ENCODE peak calls at places on chromosomes 2 and 18, in five cellular contexts. One of them, this sample, is unnamed.

GRCh38 chr2:28225472-28225915 is 167.2 kb upstream of the FOSL2 start:
- DNase-seq in HepG2: no peak
- DNase-seq in K562: no peak
- DNase-seq in A549: no peak
- DNase-seq in endothelial cell of umbilical vein: no peak
- DNase-seq in this sample: no peak

GRCh38 chr2:116162395-116162794 is 1652.1 kb upstream of the DDX18 start:
- DNase-seq in HepG2: no peak
- DNase-seq in K562: no peak
- DNase-seq in A549: no peak
- DNase-seq in endothelial cell of umbilical vein: no peak
- DNase-seq in this sample: no peak

GRCh38 chr18:29154196-29154757 is 977.3 kb upstream of the CDH2 start:
- DNase-seq in HepG2: no peak
- DNase-seq in K562: no peak
- DNase-seq in A549: no peak
- DNase-seq in endothelial cell of umbilical vein: no peak
- DNase-seq in this sample: no peak

GRCh38 chr18:2173464-2173863 is 397.8 kb downstream of the METTL4 start:
- DNase-seq in HepG2: no peak
- DNase-seq in K562: no peak
- DNase-seq in A549: no peak
- DNase-seq in endothelial cell of umbilical vein: peak
- DNase-seq in this sample: peak

GRCh38 chr18:61556316-61556715 is 223.1 kb downstream of the CDH20 start:
- DNase-seq in HepG2: no peak
- DNase-seq in K562: no peak
- DNase-seq in A549: no peak
- DNase-seq in endothelial cell of umbilical vein: no peak
- DNase-seq in this sample: no peak

GRCh38 chr18:29164993-29165599 is 988.2 kb upstream of the CDH2 start:
- DNase-seq in HepG2: peak
- DNase-seq in K562: no peak
- DNase-seq in A549: peak
- DNase-seq in endothelial cell of umbilical vein: peak
- DNase-seq in this sample: no peak

GRCh38 chr2:114714316-114714715 is 271.9 kb downstream of the DPP10 start:
- DNase-seq in HepG2: no peak
- DNase-seq in K562: no peak
- DNase-seq in A549: no peak
- DNase-seq in endothelial cell of umbilical vein: no peak
- DNase-seq in this sample: no peak

GRCh38 chr18:6058941-6059340 is 163.6 kb upstream of the TMEM200C start:
- DNase-seq in HepG2: peak
- DNase-seq in K562: no peak
- DNase-seq in A549: no peak
- DNase-seq in endothelial cell of umbilical vein: no peak
- DNase-seq in this sample: no peak

GRCh38 chr18:48539406-48540328 is 836 bp downstream of the CTIF start:
- DNase-seq in HepG2: no peak
- DNase-seq in K562: peak
- DNase-seq in A549: peak
- DNase-seq in endothelial cell of umbilical vein: peak
- DNase-seq in this sample: peak

GRCh38 chr2:62343636-62344349 is 147.9 kb downstream of the B3GNT2 start:
- DNase-seq in HepG2: no peak
- DNase-seq in K562: no peak
- DNase-seq in A549: no peak
- DNase-seq in endothelial cell of umbilical vein: no peak
- DNase-seq in this sample: no peak

GRCh38 chr2:50614056-50614455 is 417.9 kb downstream of the NRXN1 start:
- DNase-seq in HepG2: no peak
- DNase-seq in K562: no peak
- DNase-seq in A549: no peak
- DNase-seq in endothelial cell of umbilical vein: no peak
- DNase-seq in this sample: no peak

GRCh38 chr2:164495491-164496223 is 125.6 kb downstream of the GRB14 start:
- DNase-seq in HepG2: peak
- DNase-seq in K562: no peak
- DNase-seq in A549: peak
- DNase-seq in endothelial cell of umbilical vein: peak
- DNase-seq in this sample: peak

GRCh38 chr18:44841221-44841620 is 160.5 kb downstream of the SETBP1 start:
- DNase-seq in HepG2: no peak
- DNase-seq in K562: no peak
- DNase-seq in A549: no peak
- DNase-seq in endothelial cell of umbilical vein: no peak
- DNase-seq in this sample: no peak

GRCh38 chr2:212892193-212892592 is 259.2 kb downstream of the IKZF2 start:
- DNase-seq in HepG2: peak
- DNase-seq in K562: no peak
- DNase-seq in A549: no peak
- DNase-seq in endothelial cell of umbilical vein: peak
- DNase-seq in this sample: peak

GRCh38 chr2:105361132-105361889 is 24.0 kb downstream of the C2orf49 start:
- DNase-seq in HepG2: no peak
- DNase-seq in K562: no peak
- DNase-seq in A549: no peak
- DNase-seq in endothelial cell of umbilical vein: no peak
- DNase-seq in this sample: no peak

GRCh38 chr2:153543639-153544071 is 65.1 kb upstream of the RPRM start:
- DNase-seq in HepG2: no peak
- DNase-seq in K562: no peak
- DNase-seq in A549: no peak
- DNase-seq in endothelial cell of umbilical vein: no peak
- DNase-seq in this sample: no peak

GRCh38 chr18:40752336-40752735 is 1202.7 kb upstream of the PIK3C3 start:
- DNase-seq in HepG2: no peak
- DNase-seq in K562: no peak
- DNase-seq in A549: no peak
- DNase-seq in endothelial cell of umbilical vein: no peak
- DNase-seq in this sample: no peak
- TF ChIP-seq MYC in HepG2: no peak
- TF ChIP-seq MYC in K562: no peak
- TF ChIP-seq MYC in A549: no peak
- TF ChIP-seq MYC in endothelial cell of umbilical vein: no peak
- TF ChIP-seq MYC in this sample: no peak

GRCh38 chr2:181357979-181358378 is 99.2 kb upstream of the ITGA4 start:
- DNase-seq in HepG2: no peak
- DNase-seq in K562: no peak
- DNase-seq in A549: no peak
- DNase-seq in endothelial cell of umbilical vein: no peak
- DNase-seq in this sample: no peak

GRCh38 chr2:181356526-181356925 is 100.7 kb upstream of the ITGA4 start:
- DNase-seq in HepG2: no peak
- DNase-seq in K562: no peak
- DNase-seq in A549: no peak
- DNase-seq in endothelial cell of umbilical vein: no peak
- DNase-seq in this sample: no peak

GRCh38 chr2:181352158-181352557 is 105.0 kb upstream of the ITGA4 start:
- DNase-seq in HepG2: no peak
- DNase-seq in K562: no peak
- DNase-seq in A549: no peak
- DNase-seq in endothelial cell of umbilical vein: no peak
- DNase-seq in this sample: peak

DNA sequence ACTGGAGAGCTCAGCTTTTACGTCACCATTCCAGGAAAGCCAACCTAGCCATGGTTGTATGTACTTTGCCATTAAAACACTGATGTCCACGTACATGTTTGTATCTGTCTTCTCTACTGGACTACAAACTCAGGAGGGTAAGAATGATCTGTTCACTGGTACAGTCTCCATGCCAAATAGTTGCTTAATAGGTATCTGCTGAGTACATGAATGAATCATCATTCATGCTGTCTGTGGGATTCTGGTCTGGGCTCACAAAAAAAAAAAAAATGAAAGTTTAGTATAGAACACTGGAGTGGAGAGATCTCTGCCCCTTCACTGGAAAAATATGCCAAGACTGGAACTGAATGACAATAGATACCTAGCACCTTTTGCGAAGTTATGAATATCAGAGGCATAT is 102.6 kb upstream of the ITGA4 start:
- DNase-seq in HepG2: no peak
- DNase-seq in K562: no peak
- DNase-seq in A549: peak
- DNase-seq in endothelial cell of umbilical vein: no peak
- DNase-seq in this sample: peak
- H3K4me3 ChIP-seq in HepG2: no peak
- H3K4me3 ChIP-seq in K562: no peak
- H3K4me3 ChIP-seq in A549: no peak
- H3K4me3 ChIP-seq in endothelial cell of umbilical vein: no peak
- H3K4me3 ChIP-seq in this sample: no peak

GRCh38 chr18:21745234-21745633 is 4.6 kb downstream of the MIB1 start:
- DNase-seq in HepG2: no peak
- DNase-seq in K562: no peak
- DNase-seq in A549: no peak
- DNase-seq in endothelial cell of umbilical vein: no peak
- DNase-seq in this sample: peak
- TF ChIP-seq CTCF in HepG2: no peak
- TF ChIP-seq CTCF in K562: peak
- TF ChIP-seq CTCF in A549: no peak
- TF ChIP-seq CTCF in endothelial cell of umbilical vein: no peak
- TF ChIP-seq CTCF in this sample: no peak

GRCh38 chr18:24188120-24188519 is 49.3 kb downstream of the CABYR start:
- DNase-seq in HepG2: no peak
- DNase-seq in K562: no peak
- DNase-seq in A549: no peak
- DNase-seq in endothelial cell of umbilical vein: no peak
- DNase-seq in this sample: no peak

GRCh38 chr18:24189007-24189528 is 50.2 kb downstream of the CABYR start:
- DNase-seq in HepG2: no peak
- DNase-seq in K562: no peak
- DNase-seq in A549: no peak
- DNase-seq in endothelial cell of umbilical vein: no peak
- DNase-seq in this sample: peak

GRCh38 chr18:24190590-24190989 is 51.7 kb downstream of the CABYR start:
- DNase-seq in HepG2: no peak
- DNase-seq in K562: no peak
- DNase-seq in A549: no peak
- DNase-seq in endothelial cell of umbilical vein: no peak
- DNase-seq in this sample: no peak

GRCh38 chr18:24187689-24188088 is 48.8 kb downstream of the CABYR start:
- DNase-seq in HepG2: no peak
- DNase-seq in K562: no peak
- DNase-seq in A549: no peak
- DNase-seq in endothelial cell of umbilical vein: no peak
- DNase-seq in this sample: no peak

GRCh38 chr18:24189664-24190346 is 50.9 kb downstream of the CABYR start:
- DNase-seq in HepG2: no peak
- DNase-seq in K562: no peak
- DNase-seq in A549: no peak
- DNase-seq in endothelial cell of umbilical vein: no peak
- DNase-seq in this sample: no peak
- TF ChIP-seq MYC in HepG2: no peak
- TF ChIP-seq MYC in K562: no peak
- TF ChIP-seq MYC in A549: no peak
- TF ChIP-seq MYC in endothelial cell of umbilical vein: no peak
- TF ChIP-seq MYC in this sample: no peak

DNA sequence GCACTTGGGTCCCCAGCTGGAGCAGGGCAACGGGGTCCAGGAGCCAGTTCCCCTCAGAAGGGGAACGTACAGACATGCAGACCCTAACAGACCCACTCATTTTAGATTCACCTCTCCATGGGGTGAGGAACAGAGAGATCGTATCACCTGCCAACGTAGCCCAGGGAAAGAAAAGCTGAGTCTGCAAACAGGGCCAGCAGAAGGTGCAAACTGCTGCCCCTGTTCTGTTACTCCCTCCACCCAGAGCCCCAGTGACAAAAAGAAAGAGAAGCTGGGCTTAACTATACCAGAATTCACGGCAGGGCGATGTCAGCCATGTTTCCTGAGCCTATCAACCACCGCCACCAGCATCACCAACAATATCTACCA is 817 bp upstream of the HS1BP3 start:
- DNase-seq in HepG2: no peak
- DNase-seq in K562: no peak
- DNase-seq in A549: no peak
- DNase-seq in endothelial cell of umbilical vein: no peak
- DNase-seq in this sample: no peak
- H3K4me3 ChIP-seq in HepG2: peak
- H3K4me3 ChIP-seq in K562: peak
- H3K4me3 ChIP-seq in A549: peak
- H3K4me3 ChIP-seq in endothelial cell of umbilical vein: no peak
- H3K4me3 ChIP-seq in this sample: no peak

DNA sequence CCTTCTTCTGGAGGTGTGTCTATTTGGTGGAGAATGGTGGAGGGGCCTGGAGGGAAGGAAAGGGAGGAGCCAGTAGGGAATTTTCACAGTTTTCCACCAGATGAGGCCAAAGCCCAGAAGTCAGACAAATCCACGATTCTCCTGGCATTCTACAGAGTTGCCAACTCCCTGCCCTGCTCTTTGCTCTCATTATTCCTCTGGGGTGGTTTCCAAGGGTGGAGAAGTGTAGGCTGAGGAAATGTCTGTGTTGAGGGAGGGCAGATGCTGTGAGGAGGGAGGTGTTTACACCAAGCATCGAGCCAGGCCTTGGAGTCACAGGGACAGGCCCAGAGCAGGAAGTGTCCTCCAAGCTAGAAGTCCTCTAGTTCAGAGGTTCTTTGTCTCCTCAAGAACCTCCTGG is 124.1 kb upstream of the LGALSL start:
- DNase-seq in HepG2: no peak
- DNase-seq in K562: no peak
- DNase-seq in A549: no peak
- DNase-seq in endothelial cell of umbilical vein: peak
- DNase-seq in this sample: no peak
- TF ChIP-seq CTCF in HepG2: no peak
- TF ChIP-seq CTCF in K562: no peak
- TF ChIP-seq CTCF in A549: no peak
- TF ChIP-seq CTCF in endothelial cell of umbilical vein: no peak
- TF ChIP-seq CTCF in this sample: no peak

DNA sequence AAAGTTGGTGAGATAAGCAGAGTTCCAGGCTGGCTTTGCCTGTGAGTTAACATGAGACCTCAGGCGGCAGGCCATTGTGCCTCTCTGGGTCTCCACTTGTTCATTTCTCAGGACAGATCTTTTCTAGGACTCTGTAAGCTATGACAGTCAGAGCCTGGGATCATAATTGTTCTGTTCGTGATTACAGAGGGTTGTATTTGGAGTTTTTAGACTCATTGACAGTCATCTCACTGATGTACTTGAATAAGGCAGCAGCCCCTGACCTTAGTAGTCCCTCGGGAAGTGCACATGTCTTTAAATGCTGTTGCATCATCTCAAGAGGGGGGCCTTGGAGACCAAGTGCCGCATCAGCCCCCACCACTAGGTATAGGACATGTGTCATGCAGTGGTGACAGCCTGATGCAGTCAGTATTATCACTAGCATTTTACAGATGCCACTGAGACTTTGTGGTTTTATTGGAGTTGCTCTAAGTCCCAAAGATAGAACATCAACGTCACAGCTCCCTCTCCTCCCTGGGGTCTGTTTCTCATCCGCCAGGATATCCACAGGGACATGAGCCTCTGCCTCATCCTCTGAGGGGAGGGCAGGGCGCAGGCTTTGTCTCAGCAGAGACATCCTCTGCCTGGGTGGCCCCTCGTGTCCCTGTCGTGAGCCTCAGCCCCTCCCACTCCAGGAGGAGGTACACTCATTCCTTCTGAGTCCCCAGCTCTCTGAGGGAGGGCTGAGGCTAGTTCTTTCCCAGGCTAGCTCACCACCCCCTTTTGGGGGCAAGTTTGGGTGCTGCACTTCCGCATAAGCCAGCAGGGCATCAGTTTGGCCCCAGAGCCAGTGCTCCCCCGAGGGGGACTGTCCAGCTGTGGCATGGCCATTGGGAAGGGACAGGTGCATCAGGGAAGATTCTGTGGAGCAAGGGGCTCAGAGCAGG is 14.1 kb downstream of the GLI2 start:
- DNase-seq in HepG2: no peak
- DNase-seq in K562: no peak
- DNase-seq in A549: no peak
- DNase-seq in endothelial cell of umbilical vein: no peak
- DNase-seq in this sample: peak
- TF ChIP-seq MYC in HepG2: no peak
- TF ChIP-seq MYC in K562: no peak
- TF ChIP-seq MYC in A549: no peak
- TF ChIP-seq MYC in endothelial cell of umbilical vein: no peak
- TF ChIP-seq MYC in this sample: no peak